ENCODE peak calls at places on chromosomes 13 and 19, in seven cellular contexts. One of them, this sample, is unnamed.

GRCh38 chr19:372306-372890 is 27.8 kb upstream of the MIER2 start:
- DNase-seq in WTC11: no peak
- DNase-seq in K562: no peak
- DNase-seq in HepG2: no peak
- DNase-seq in HCT116: no peak
- DNase-seq in H1: no peak
- DNase-seq in HEK293T: no peak
- DNase-seq in this sample: no peak

GRCh38 chr19:12000152-12000981 is 35.1 kb downstream of the ZNF433 start:
- DNase-seq in HepG2: no peak
- DNase-seq in HEK293T: no peak
- DNase-seq in HCT116: no peak
- DNase-seq in WTC11: no peak
- DNase-seq in H1: no peak
- DNase-seq in K562: no peak
- DNase-seq in this sample: peak; percentile 85

GRCh38 chr19:44587863-44588752 is 25.3 kb upstream of the IGSF23 start:
- DNase-seq in K562: no peak
- DNase-seq in H1: no peak
- DNase-seq in HEK293T: no peak
- DNase-seq in WTC11: no peak
- DNase-seq in HCT116: peak; percentile 78
- DNase-seq in HepG2: peak; percentile 51
- DNase-seq in this sample: no peak

GRCh38 chr13:80524447-80525215 is 183.7 kb upstream of the SPRY2 start:
- DNase-seq in H1: no peak
- DNase-seq in WTC11: no peak
- DNase-seq in HEK293T: no peak
- DNase-seq in HCT116: peak; percentile 15
- DNase-seq in HepG2: no peak
- DNase-seq in K562: peak; percentile 16
- DNase-seq in this sample: no peak

GRCh38 chr19:13887039-13887438 is 10.1 kb downstream of the NANOS3 start:
- DNase-seq in HCT116: no peak
- DNase-seq in HEK293T: no peak
- DNase-seq in K562: no peak
- DNase-seq in H1: no peak
- DNase-seq in HepG2: no peak
- DNase-seq in WTC11: no peak
- DNase-seq in this sample: no peak

GRCh38 chr19:54190942-54191670 is at the start of gene TSEN34:
- DNase-seq in H1: peak; percentile 94
- DNase-seq in HCT116: peak; percentile 59
- DNase-seq in HEK293T: peak; percentile 71
- DNase-seq in K562: peak; percentile 83
- DNase-seq in WTC11: peak; percentile 80
- DNase-seq in HepG2: peak; percentile 71
- DNase-seq in this sample: no peak

GRCh38 chr13:79779761-79780160 is 298.8 kb downstream of the NDFIP2 start:
- DNase-seq in HCT116: no peak
- DNase-seq in WTC11: no peak
- DNase-seq in HEK293T: no peak
- DNase-seq in HepG2: peak; percentile 12
- DNase-seq in H1: no peak
- DNase-seq in K562: no peak
- DNase-seq in this sample: no peak

GRCh38 chr13:75836441-75836840 is 200.3 kb downstream of the LMO7 start:
- DNase-seq in WTC11: no peak
- DNase-seq in HepG2: no peak
- DNase-seq in K562: no peak
- DNase-seq in HCT116: no peak
- DNase-seq in H1: no peak
- DNase-seq in HEK293T: no peak
- DNase-seq in this sample: no peak

GRCh38 chr13:42102961-42103688 is 54.7 kb downstream of the DGKH start:
- DNase-seq in HEK293T: no peak
- DNase-seq in K562: no peak
- DNase-seq in HepG2: no peak
- DNase-seq in H1: no peak
- DNase-seq in WTC11: no peak
- DNase-seq in HCT116: no peak
- DNase-seq in this sample: no peak

GRCh38 chr19:28010656-28011055 is 1202.3 kb downstream of the UQCRFS1 start:
- DNase-seq in HCT116: no peak
- DNase-seq in HEK293T: no peak
- DNase-seq in K562: no peak
- DNase-seq in HepG2: no peak
- DNase-seq in H1: no peak
- DNase-seq in WTC11: no peak
- DNase-seq in this sample: no peak

GRCh38 chr13:66222127-66222526 is 1008.0 kb downstream of the PCDH9 start:
- DNase-seq in HEK293T: no peak
- DNase-seq in K562: no peak
- DNase-seq in H1: no peak
- DNase-seq in HepG2: no peak
- DNase-seq in WTC11: no peak
- DNase-seq in HCT116: no peak
- DNase-seq in this sample: no peak

GRCh38 chr13:79581870-79582315 is 100.9 kb downstream of the NDFIP2 start:
- DNase-seq in WTC11: peak; percentile 13
- DNase-seq in HEK293T: no peak
- DNase-seq in H1: no peak
- DNase-seq in K562: no peak
- DNase-seq in HCT116: peak; percentile 2
- DNase-seq in HepG2: no peak
- DNase-seq in this sample: no peak

GRCh38 chr19:3783660-3784584 is 2.3 kb downstream of the MATK start:
- DNase-seq in HepG2: peak; percentile 47
- DNase-seq in WTC11: peak; percentile 75
- DNase-seq in H1: peak; percentile 79
- DNase-seq in HEK293T: no peak
- DNase-seq in K562: peak; percentile 50
- DNase-seq in HCT116: no peak
- DNase-seq in this sample: no peak

GRCh38 chr19:17309962-17310461 is 649 bp downstream of the DDA1 start:
- DNase-seq in H1: no peak
- DNase-seq in HCT116: no peak
- DNase-seq in HEK293T: no peak
- DNase-seq in HepG2: no peak
- DNase-seq in WTC11: no peak
- DNase-seq in K562: peak; percentile 37
- DNase-seq in this sample: no peak

GRCh38 chr19:17564783-17565182 is 9.3 kb downstream of the COLGALT1 start:
- DNase-seq in WTC11: no peak
- DNase-seq in H1: no peak
- DNase-seq in HepG2: no peak
- DNase-seq in K562: no peak
- DNase-seq in HCT116: no peak
- DNase-seq in HEK293T: peak; percentile 1
- DNase-seq in this sample: no peak

GRCh38 chr19:3482507-3483225 is 575 bp downstream of the SMIM44 start:
- DNase-seq in H1: no peak
- DNase-seq in K562: peak; percentile 23
- DNase-seq in HEK293T: no peak
- DNase-seq in HCT116: no peak
- DNase-seq in WTC11: no peak
- DNase-seq in HepG2: no peak
- DNase-seq in this sample: no peak

GRCh38 chr13:110853235-110853721 is 61.6 kb downstream of the ANKRD10 start:
- DNase-seq in H1: peak; percentile 47
- DNase-seq in WTC11: no peak
- DNase-seq in HEK293T: no peak
- DNase-seq in K562: no peak
- DNase-seq in HCT116: no peak
- DNase-seq in HepG2: no peak
- DNase-seq in this sample: no peak

GRCh38 chr13:95253033-95253432 is 48.2 kb downstream of the ABCC4 start:
- DNase-seq in WTC11: no peak
- DNase-seq in K562: no peak
- DNase-seq in HEK293T: no peak
- DNase-seq in HCT116: no peak
- DNase-seq in H1: no peak
- DNase-seq in HepG2: no peak
- DNase-seq in this sample: no peak

GRCh38 chr13:33279898-33280549 is 5.5 kb downstream of the STARD13 start:
- DNase-seq in WTC11: no peak
- DNase-seq in HepG2: peak; percentile 47
- DNase-seq in HEK293T: no peak
- DNase-seq in H1: no peak
- DNase-seq in HCT116: no peak
- DNase-seq in K562: no peak
- DNase-seq in this sample: no peak

GRCh38 chr19:42291437-42291815 is 10.5 kb upstream of the PRR19 start:
- DNase-seq in H1: no peak
- DNase-seq in K562: no peak
- DNase-seq in HEK293T: no peak
- DNase-seq in WTC11: peak; percentile 67
- DNase-seq in HepG2: no peak
- DNase-seq in HCT116: no peak
- DNase-seq in this sample: no peak

DNA sequence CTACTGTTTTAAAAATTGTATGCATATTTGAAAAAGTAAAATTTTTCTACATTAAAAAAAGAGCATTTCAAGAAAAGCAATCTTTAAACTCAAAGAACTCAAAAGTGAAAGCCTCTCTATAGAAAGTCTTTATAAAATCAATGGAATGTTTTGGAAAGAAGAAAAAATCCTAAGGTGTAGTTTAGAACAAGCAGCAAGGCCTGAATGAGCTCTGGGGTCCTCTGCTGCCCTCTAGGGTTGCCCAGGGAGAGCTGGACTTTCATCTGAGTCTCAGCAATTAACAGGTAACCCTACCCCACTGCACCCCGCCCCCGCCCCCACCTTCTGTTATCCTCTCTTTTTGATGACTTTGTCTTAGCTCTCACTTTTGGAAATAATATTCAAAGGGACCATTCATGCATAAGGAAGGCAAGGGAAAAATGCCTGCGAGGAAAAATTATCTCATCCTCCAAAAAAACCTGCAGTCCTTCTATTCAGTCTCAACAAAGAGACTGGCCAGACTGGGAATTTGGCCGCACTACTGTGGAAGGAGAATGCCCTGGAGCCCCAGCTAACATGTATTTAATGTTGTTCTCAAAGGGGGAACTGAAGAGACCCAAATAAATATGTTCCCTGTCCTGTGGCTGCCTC is 24.1 kb downstream of the SLC25A30 start:
- DNase-seq in HepG2: peak; percentile 61
- DNase-seq in H1: peak; percentile 49
- DNase-seq in K562: peak; percentile 62
- DNase-seq in HEK293T: peak; percentile 68
- DNase-seq in WTC11: peak; percentile 63
- DNase-seq in HCT116: peak; percentile 45
- DNase-seq in this sample: no peak
- TF ChIP-seq SP1 in HepG2: no peak
- TF ChIP-seq SP1 in H1: no peak
- TF ChIP-seq SP1 in K562: no peak
- TF ChIP-seq SP1 in HEK293T: no peak
- TF ChIP-seq SP1 in WTC11: no peak
- TF ChIP-seq SP1 in HCT116: no peak
- TF ChIP-seq SP1 in this sample: no peak

GRCh38 chr19:57350877-57351805 is at the start of gene ZNF304:
- DNase-seq in HepG2: peak; percentile 93
- DNase-seq in WTC11: peak; percentile 93
- DNase-seq in HEK293T: peak; percentile 88
- DNase-seq in HCT116: peak; percentile 91
- DNase-seq in H1: peak; percentile 86
- DNase-seq in K562: peak; percentile 93
- DNase-seq in this sample: peak; percentile 73

GRCh38 chr19:57357406-57357805 is 5.9 kb upstream of the TRAPPC2B start:
- DNase-seq in WTC11: no peak
- DNase-seq in H1: no peak
- DNase-seq in HepG2: no peak
- DNase-seq in K562: no peak
- DNase-seq in HCT116: no peak
- DNase-seq in HEK293T: no peak
- DNase-seq in this sample: no peak

GRCh38 chr19:57348136-57348535 is 2.9 kb upstream of the ZNF304 start:
- DNase-seq in HCT116: no peak
- DNase-seq in WTC11: no peak
- DNase-seq in K562: no peak
- DNase-seq in H1: no peak
- DNase-seq in HepG2: no peak
- DNase-seq in HEK293T: no peak
- DNase-seq in this sample: no peak

GRCh38 chr19:57355916-57356315 is 4.8 kb downstream of the ZNF304 start:
- DNase-seq in HEK293T: no peak
- DNase-seq in K562: no peak
- DNase-seq in H1: no peak
- DNase-seq in WTC11: no peak
- DNase-seq in HepG2: no peak
- DNase-seq in HCT116: no peak
- DNase-seq in this sample: no peak

DNA sequence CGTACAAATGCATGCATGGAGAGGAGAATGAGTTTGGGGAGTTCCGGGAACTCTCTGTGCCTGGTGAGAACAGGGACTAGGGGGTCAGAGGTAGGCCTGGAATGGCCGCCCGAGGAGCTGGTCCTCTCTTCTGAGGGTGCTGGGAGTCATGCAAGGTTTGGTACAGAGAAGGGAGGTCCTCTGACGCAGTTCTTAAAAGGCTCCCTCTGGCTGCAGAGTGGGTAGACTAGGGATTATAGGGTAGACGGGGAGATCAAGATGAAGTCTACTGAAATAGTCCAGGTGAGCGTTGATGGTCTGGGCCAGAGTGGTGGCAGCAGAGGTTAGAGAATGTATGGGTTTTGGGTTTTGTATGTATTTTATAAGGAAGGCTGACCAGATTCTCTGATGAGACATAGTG is 796 bp downstream of the ZNF304 start:
- DNase-seq in H1: no peak
- DNase-seq in HCT116: no peak
- DNase-seq in WTC11: no peak
- DNase-seq in K562: peak; percentile 17
- DNase-seq in HepG2: no peak
- DNase-seq in HEK293T: no peak
- DNase-seq in this sample: no peak
- TF ChIP-seq SP1 in H1: no peak
- TF ChIP-seq SP1 in HCT116: no peak
- TF ChIP-seq SP1 in WTC11: no peak
- TF ChIP-seq SP1 in K562: no peak
- TF ChIP-seq SP1 in HepG2: no peak
- TF ChIP-seq SP1 in HEK293T: no peak
- TF ChIP-seq SP1 in this sample: no peak

GRCh38 chr13:113186061-113186900 is 22.2 kb downstream of the PCID2 start:
- DNase-seq in HEK293T: no peak
- DNase-seq in HCT116: no peak
- DNase-seq in H1: no peak
- DNase-seq in K562: no peak
- DNase-seq in WTC11: no peak
- DNase-seq in HepG2: no peak
- DNase-seq in this sample: peak; percentile 77
- TF ChIP-seq SP1 in HEK293T: no peak
- TF ChIP-seq SP1 in HCT116: no peak
- TF ChIP-seq SP1 in H1: no peak
- TF ChIP-seq SP1 in K562: no peak
- TF ChIP-seq SP1 in WTC11: no peak
- TF ChIP-seq SP1 in HepG2: no peak
- TF ChIP-seq SP1 in this sample: no peak

DNA sequence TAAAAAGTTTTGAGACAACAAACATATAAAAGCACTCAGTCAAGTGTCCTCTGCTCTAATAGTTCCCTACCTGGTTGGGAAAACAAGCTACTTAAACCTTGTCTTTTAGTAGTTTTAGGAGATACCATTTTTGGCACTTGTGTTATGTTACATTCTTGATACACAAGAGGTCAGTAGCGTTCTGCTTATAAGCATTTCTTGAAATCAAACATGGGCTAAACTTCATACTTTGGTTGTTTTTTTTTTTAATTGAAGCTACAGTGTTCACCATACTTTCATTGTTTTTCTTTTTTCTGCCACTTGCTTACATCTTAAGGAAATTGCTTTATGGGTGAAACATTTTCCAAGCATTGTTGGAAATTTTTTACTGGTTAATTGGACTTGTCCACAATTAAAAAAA is 12.9 kb downstream of the NHLRC3 start:
- DNase-seq in HEK293T: peak; percentile 13
- DNase-seq in K562: no peak
- DNase-seq in HepG2: peak; percentile 13
- DNase-seq in HCT116: peak; percentile 24
- DNase-seq in H1: no peak
- DNase-seq in WTC11: no peak
- DNase-seq in this sample: no peak
- TF ChIP-seq SP1 in HEK293T: no peak
- TF ChIP-seq SP1 in K562: no peak
- TF ChIP-seq SP1 in HepG2: no peak
- TF ChIP-seq SP1 in HCT116: no peak
- TF ChIP-seq SP1 in H1: no peak
- TF ChIP-seq SP1 in WTC11: no peak
- TF ChIP-seq SP1 in this sample: no peak

This sample was measured in GM12878.